ENCODE peak calls at places on chromosomes 6 and 20, in nine cellular contexts. O, G, A, P, X, L, D, K and Q are unnamed samples.

GRCh38 chr20:24678351-24679106 is 209.1 kb downstream of the SYNDIG1 start:
- DNase-seq in P (no peak), X (no peak), O (no peak), A (no peak), L (no peak), G (no peak), D (no peak), K (no peak), Q (no peak)

GRCh38 chr20:8854566-8854965 is 214.3 kb upstream of the PLCB4 start:
- DNase-seq in A (no peak), G (peak; percentile 47), P (peak; percentile 43), O (no peak), X (no peak), K (peak; percentile 45), D (peak; percentile 57), L (peak; percentile 22), Q (peak; percentile 5)

GRCh38 chr6:141963543-141964295 is 169.0 kb upstream of the GJE1 start:
- DNase-seq in P (no peak), G (no peak), O (no peak), A (no peak), X (no peak), K (no peak), L (no peak), D (no peak), Q (peak; percentile 52)

GRCh38 chr20:41483553-41483930 is 116.9 kb upstream of the EMILIN3 start:
- DNase-seq in A (no peak), D (no peak), K (no peak), P (no peak), L (no peak), O (no peak), G (no peak), X (no peak), Q (no peak)

GRCh38 chr6:145924600-145924999 is 39.6 kb downstream of the SHPRH start:
- DNase-seq in X (no peak), K (no peak), P (no peak), L (no peak), O (no peak), A (no peak), G (no peak), D (no peak), Q (no peak)

GRCh38 chr20:58833921-58834320 is 16.8 kb downstream of the GNAS-AS1 start:
- DNase-seq in O (no peak), K (no peak), X (no peak), D (no peak), L (no peak), A (no peak), G (no peak), P (no peak), Q (peak; percentile 33)

GRCh38 chr6:92690997-92691599 is 728.3 kb downstream of the EPHA7 start:
- DNase-seq in L (no peak), O (no peak), X (peak; percentile 15), K (no peak), D (no peak), P (no peak), A (no peak), G (no peak), Q (no peak)

GRCh38 chr20:61742097-61742805 is 323.4 kb downstream of the TAF4 start:
- DNase-seq in O (no peak), P (peak; percentile 7), D (no peak), L (no peak), X (no peak), K (no peak), A (no peak), G (no peak), Q (no peak)

GRCh38 chr6:117167520-117168271 is 97.7 kb upstream of the VGLL2 start:
- DNase-seq in G (no peak), L (no peak), O (peak; percentile 6), A (no peak), D (peak; percentile 61), P (no peak), X (peak; percentile 9), K (peak; percentile 37), Q (no peak)

DNA sequence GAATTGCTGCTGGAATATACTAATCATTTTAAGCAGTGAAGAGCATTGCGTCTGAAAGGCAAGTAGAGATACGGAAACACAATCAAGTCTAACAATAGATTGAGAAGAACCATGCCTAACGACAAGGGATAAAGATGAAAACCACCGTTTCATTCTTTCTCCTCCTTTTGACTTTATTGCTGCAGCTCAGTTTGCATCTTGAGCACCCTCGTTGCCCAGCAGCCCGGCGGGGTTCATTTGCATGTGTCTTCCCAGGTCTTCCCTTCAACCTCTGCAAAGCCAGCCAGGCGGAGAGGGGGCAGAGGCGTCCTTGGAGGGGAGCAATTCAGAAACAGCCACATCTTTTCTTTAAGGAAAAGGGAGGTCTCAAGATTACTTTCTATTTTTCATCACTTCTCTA is 18.5 kb upstream of the PXDC1 start:
- DNase-seq in O (no peak), A (no peak), X (no peak), P (no peak), G (no peak), D (peak; percentile 68), L (no peak), K (no peak), Q (no peak)
- H3K4me1 ChIP-seq in O (no peaks in the 10 kb centered on the region), A (peaks cover 6% of the 10 kb centered on the region), X (peaks cover 6% of the 10 kb centered on the region), P (peaks cover 23% of the 10 kb centered on the region), G (peaks cover 16% of the 10 kb centered on the region), D (no peaks in the 10 kb centered on the region), L (no peaks in the 10 kb centered on the region), K (no peaks in the 10 kb centered on the region), Q (no peaks in the 10 kb centered on the region)

DNA sequence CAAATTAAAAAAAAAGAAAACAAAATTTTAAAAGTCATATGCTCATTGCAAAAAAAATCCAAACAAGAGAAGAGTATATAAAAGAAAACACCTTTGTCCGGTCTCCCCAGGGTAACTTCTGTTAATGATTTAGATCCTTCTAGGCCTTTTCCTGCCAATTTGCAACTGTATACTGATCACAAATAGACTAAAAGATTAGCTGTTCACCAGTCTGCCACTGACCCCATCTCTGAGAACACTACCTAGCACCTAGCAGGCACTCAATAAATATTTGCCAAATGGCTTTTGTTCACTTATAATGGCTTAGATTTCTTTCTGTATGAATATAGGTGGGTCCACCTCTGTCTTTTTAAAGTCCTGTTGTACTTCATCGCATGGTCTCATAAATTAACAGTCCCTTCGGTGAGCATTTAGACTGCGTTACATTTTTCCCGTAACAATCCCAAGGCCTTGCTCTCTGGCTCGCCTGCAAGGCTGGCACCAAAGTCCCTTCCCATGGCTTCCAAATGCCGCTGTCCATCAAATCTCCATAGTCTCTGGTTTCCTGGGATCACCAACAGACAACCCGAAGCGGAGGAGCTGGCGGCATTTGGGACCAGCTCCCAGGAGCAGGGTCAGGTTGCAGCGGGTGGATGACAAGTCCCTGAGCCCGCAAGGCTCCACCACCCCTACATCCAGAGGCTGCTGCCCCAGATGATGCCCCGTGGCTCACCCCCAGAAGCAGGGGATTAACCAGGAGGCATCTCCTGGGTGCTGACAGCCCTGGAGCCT is 11.8 kb downstream of the JPH2 start:
- DNase-seq in L (no peak), K (peak; percentile 79), O (no peak), A (no peak), P (no peak), G (peak; percentile 39), D (no peak), X (no peak), Q (no peak)
- H3K4me1 ChIP-seq in L (no peaks in the 10 kb centered on the region), K (peaks cover 88% of the 10 kb centered on the region), O (no peaks in the 10 kb centered on the region), A (no peaks in the 10 kb centered on the region), P (no peaks in the 10 kb centered on the region), G (peaks cover 80% of the 10 kb centered on the region), D (no peaks in the 10 kb centered on the region), X (peaks cover 7% of the 10 kb centered on the region), Q (peaks cover 39% of the 10 kb centered on the region)

GRCh38 chr20:45187693-45188092 is 13.0 kb downstream of the PI3 start:
- DNase-seq in K (no peak), G (no peak), O (no peak), X (no peak), P (no peak), D (peak; percentile 63), A (no peak), L (no peak), Q (no peak)
- H3K4me1 ChIP-seq in K (no peaks in the 10 kb centered on the region), G (no peaks in the 10 kb centered on the region), O (no peaks in the 10 kb centered on the region), X (no peaks in the 10 kb centered on the region), P (no peaks in the 10 kb centered on the region), D (no peaks in the 10 kb centered on the region), A (no peaks in the 10 kb centered on the region), L (no peaks in the 10 kb centered on the region), Q (no peaks in the 10 kb centered on the region)

DNA sequence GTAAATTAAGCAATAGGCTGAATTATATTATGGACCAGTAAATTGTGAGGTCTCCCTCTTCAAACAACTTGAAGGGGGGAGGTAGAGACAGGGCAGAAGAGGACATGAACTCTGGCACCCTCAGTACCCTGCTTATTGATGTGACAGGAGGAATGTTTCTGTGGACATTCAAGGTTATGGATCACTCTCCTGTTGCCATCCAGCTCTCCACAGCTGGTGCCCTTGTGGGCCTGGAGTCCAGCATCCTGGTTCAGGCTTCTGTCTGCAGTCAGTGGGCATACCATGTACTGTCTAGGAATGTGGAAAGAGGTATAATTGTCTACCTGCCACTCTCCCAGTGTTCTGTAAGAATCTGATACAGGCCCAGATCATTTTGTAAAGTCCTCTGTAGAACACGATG is 55.6 kb downstream of the FAM120B start:
- DNase-seq in X (no peak), P (no peak), G (no peak), L (no peak), A (no peak), K (no peak), O (no peak), D (no peak), Q (no peak)
- H3K4me1 ChIP-seq in X (no peaks in the 10 kb centered on the region), P (peaks cover 6% of the 10 kb centered on the region), G (peaks cover 22% of the 10 kb centered on the region), L (no peaks in the 10 kb centered on the region), A (peaks cover 16% of the 10 kb centered on the region), K (peaks cover 7% of the 10 kb centered on the region), O (no peaks in the 10 kb centered on the region), D (no peaks in the 10 kb centered on the region), Q (no peaks in the 10 kb centered on the region)

GRCh38 chr20:57009775-57010174 is 256.7 kb downstream of the BMP7 start:
- DNase-seq in K (no peak), G (no peak), D (no peak), X (no peak), L (no peak), P (no peak), A (no peak), O (no peak), Q (no peak)

GRCh38 chr20:57007171-57007540 is 259.3 kb downstream of the BMP7 start:
- DNase-seq in X (no peak), A (no peak), G (no peak), P (no peak), D (no peak), L (no peak), O (no peak), K (no peak), Q (no peak)

GRCh38 chr20:57009355-57009754 is 257.1 kb downstream of the BMP7 start:
- DNase-seq in A (no peak), X (no peak), P (no peak), O (no peak), K (no peak), G (no peak), D (no peak), L (no peak), Q (no peak)

GRCh38 chr20:57006411-57007170 is 259.9 kb downstream of the BMP7 start:
- DNase-seq in P (no peak), X (no peak), L (no peak), D (no peak), O (no peak), A (no peak), K (no peak), G (no peak), Q (no peak)

GRCh38 chr20:57008217-57008616 is 258.2 kb downstream of the BMP7 start:
- DNase-seq in D (no peak), P (no peak), L (no peak), K (no peak), A (no peak), O (no peak), G (no peak), X (no peak), Q (no peak)
- H3K4me1 ChIP-seq in D (peaks cover 13% of the 10 kb centered on the region), P (no peaks in the 10 kb centered on the region), L (no peaks in the 10 kb centered on the region), K (no peaks in the 10 kb centered on the region), A (no peaks in the 10 kb centered on the region), O (peaks cover 13% of the 10 kb centered on the region), G (no peaks in the 10 kb centered on the region), X (peaks cover 10% of the 10 kb centered on the region), Q (no peaks in the 10 kb centered on the region)